ENCODE peak calls at places on chromosomes 6 and 20, in four cellular contexts. One of them, this sample, is unnamed.

GRCh38 chr20:44181611-44182010 is 5.4 kb downstream of the JPH2 start:
- DNase-seq in HCT116: no peak
- DNase-seq in hepatocyte: no peak
- DNase-seq in GM23338: no peak
- DNase-seq in this sample: no peak

GRCh38 chr6:149014631-149015171 is 267.9 kb downstream of the UST start:
- DNase-seq in hepatocyte: no peak
- DNase-seq in HCT116: no peak
- DNase-seq in GM23338: peak; percentile 95
- DNase-seq in this sample: no peak

GRCh38 chr6:119542037-119542436 is 192.5 kb upstream of the MAN1A1 start:
- DNase-seq in HCT116: no peak
- DNase-seq in hepatocyte: no peak
- DNase-seq in GM23338: no peak
- DNase-seq in this sample: no peak

GRCh38 chr6:41670703-41671360 is 32.6 kb downstream of the MDFI start:
- DNase-seq in hepatocyte: no peak
- DNase-seq in HCT116: no peak
- DNase-seq in GM23338: no peak
- DNase-seq in this sample: no peak

GRCh38 chr20:33812673-33813462 is 1.7 kb downstream of the CHMP4B start:
- DNase-seq in HCT116: no peak
- DNase-seq in GM23338: peak; percentile 60
- DNase-seq in hepatocyte: peak; percentile 83
- DNase-seq in this sample: peak; percentile 63

GRCh38 chr6:20313086-20313485 is 88.6 kb upstream of the E2F3 start:
- DNase-seq in hepatocyte: no peak
- DNase-seq in HCT116: no peak
- DNase-seq in GM23338: no peak
- DNase-seq in this sample: no peak

GRCh38 chr20:46402236-46402886 is 4.1 kb downstream of the ELMO2 start:
- DNase-seq in GM23338: no peak
- DNase-seq in hepatocyte: no peak
- DNase-seq in HCT116: no peak
- DNase-seq in this sample: no peak

GRCh38 chr6:161199845-161200244 is 74.0 kb downstream of the AGPAT4 start:
- DNase-seq in hepatocyte: no peak
- DNase-seq in GM23338: no peak
- DNase-seq in HCT116: no peak
- DNase-seq in this sample: no peak

GRCh38 chr20:12928755-12929401 is 79.9 kb upstream of the SPTLC3 start:
- DNase-seq in GM23338: no peak
- DNase-seq in hepatocyte: no peak
- DNase-seq in HCT116: no peak
- DNase-seq in this sample: no peak

GRCh38 chr6:123830110-123830509 is 26.4 kb downstream of the NKAIN2 start:
- DNase-seq in hepatocyte: no peak
- DNase-seq in HCT116: no peak
- DNase-seq in GM23338: peak; percentile 39
- DNase-seq in this sample: no peak

GRCh38 chr6:157119502-157120027 is 203.8 kb downstream of the TMEM242 start:
- DNase-seq in hepatocyte: peak; percentile 35
- DNase-seq in GM23338: no peak
- DNase-seq in HCT116: no peak
- DNase-seq in this sample: no peak

GRCh38 chr6:37109714-37110454 is 60.1 kb upstream of the PIM1 start:
- DNase-seq in hepatocyte: peak; percentile 64
- DNase-seq in HCT116: no peak
- DNase-seq in GM23338: no peak
- DNase-seq in this sample: no peak

GRCh38 chr6:37261198-37261597 is 3.3 kb upstream of the TMEM217 start:
- DNase-seq in GM23338: no peak
- DNase-seq in HCT116: no peak
- DNase-seq in hepatocyte: no peak
- DNase-seq in this sample: no peak

GRCh38 chr20:57053067-57053466 is 213.4 kb downstream of the BMP7 start:
- DNase-seq in hepatocyte: no peak
- DNase-seq in HCT116: no peak
- DNase-seq in GM23338: no peak
- DNase-seq in this sample: no peak

GRCh38 chr20:37318046-37318445 is 27.9 kb upstream of the SRC start:
- DNase-seq in GM23338: no peak
- DNase-seq in hepatocyte: no peak
- DNase-seq in HCT116: no peak
- DNase-seq in this sample: no peak

GRCh38 chr6:72724545-72724944 is 102.7 kb downstream of the KCNQ5 start:
- DNase-seq in hepatocyte: no peak
- DNase-seq in GM23338: no peak
- DNase-seq in HCT116: no peak
- DNase-seq in this sample: no peak

GRCh38 chr20:44199877-44200276 is 10.7 kb downstream of the OSER1 start:
- DNase-seq in GM23338: no peak
- DNase-seq in HCT116: no peak
- DNase-seq in hepatocyte: no peak
- DNase-seq in this sample: no peak

GRCh38 chr20:38982291-38982690 is 20.1 kb downstream of the DHX35 start:
- DNase-seq in hepatocyte: no peak
- DNase-seq in HCT116: no peak
- DNase-seq in GM23338: no peak
- DNase-seq in this sample: no peak

GRCh38 chr20:51492167-51493092 is 50.1 kb downstream of the NFATC2 start:
- DNase-seq in GM23338: peak; percentile 28
- DNase-seq in HCT116: no peak
- DNase-seq in hepatocyte: peak; percentile 42
- DNase-seq in this sample: no peak

GRCh38 chr6:118333772-118334171 is 214.3 kb upstream of the PLN start:
- DNase-seq in HCT116: no peak
- DNase-seq in GM23338: no peak
- DNase-seq in hepatocyte: no peak
- DNase-seq in this sample: no peak

GRCh38 chr20:48535556-48535955 is 292.2 kb downstream of the PREX1 start:
- DNase-seq in hepatocyte: no peak
- DNase-seq in GM23338: no peak
- DNase-seq in HCT116: no peak
- DNase-seq in this sample: no peak

GRCh38 chr6:150710236-150710635 is 110.6 kb downstream of the PLEKHG1 start:
- DNase-seq in hepatocyte: no peak
- DNase-seq in HCT116: no peak
- DNase-seq in GM23338: no peak
- DNase-seq in this sample: no peak

GRCh38 chr6:137791281-137792159 is 75.5 kb upstream of the TNFAIP3 start:
- DNase-seq in GM23338: no peak
- DNase-seq in hepatocyte: no peak
- DNase-seq in HCT116: no peak
- DNase-seq in this sample: no peak

GRCh38 chr6:132414761-132415160 is 13.5 kb upstream of the MOXD1 start:
- DNase-seq in GM23338: no peak
- DNase-seq in HCT116: no peak
- DNase-seq in hepatocyte: no peak
- DNase-seq in this sample: no peak

GRCh38 chr6:140921366-140922226 is 1211.1 kb upstream of the GJE1 start:
- DNase-seq in GM23338: peak; percentile 63
- DNase-seq in HCT116: peak; percentile 65
- DNase-seq in hepatocyte: peak; percentile 79
- DNase-seq in this sample: peak; percentile 52

GRCh38 chr6:41939848-41940758 is 1.5 kb downstream of the CCND3 start:
- DNase-seq in hepatocyte: peak; percentile 78
- DNase-seq in HCT116: no peak
- DNase-seq in GM23338: peak; percentile 24
- DNase-seq in this sample: no peak

DNA sequence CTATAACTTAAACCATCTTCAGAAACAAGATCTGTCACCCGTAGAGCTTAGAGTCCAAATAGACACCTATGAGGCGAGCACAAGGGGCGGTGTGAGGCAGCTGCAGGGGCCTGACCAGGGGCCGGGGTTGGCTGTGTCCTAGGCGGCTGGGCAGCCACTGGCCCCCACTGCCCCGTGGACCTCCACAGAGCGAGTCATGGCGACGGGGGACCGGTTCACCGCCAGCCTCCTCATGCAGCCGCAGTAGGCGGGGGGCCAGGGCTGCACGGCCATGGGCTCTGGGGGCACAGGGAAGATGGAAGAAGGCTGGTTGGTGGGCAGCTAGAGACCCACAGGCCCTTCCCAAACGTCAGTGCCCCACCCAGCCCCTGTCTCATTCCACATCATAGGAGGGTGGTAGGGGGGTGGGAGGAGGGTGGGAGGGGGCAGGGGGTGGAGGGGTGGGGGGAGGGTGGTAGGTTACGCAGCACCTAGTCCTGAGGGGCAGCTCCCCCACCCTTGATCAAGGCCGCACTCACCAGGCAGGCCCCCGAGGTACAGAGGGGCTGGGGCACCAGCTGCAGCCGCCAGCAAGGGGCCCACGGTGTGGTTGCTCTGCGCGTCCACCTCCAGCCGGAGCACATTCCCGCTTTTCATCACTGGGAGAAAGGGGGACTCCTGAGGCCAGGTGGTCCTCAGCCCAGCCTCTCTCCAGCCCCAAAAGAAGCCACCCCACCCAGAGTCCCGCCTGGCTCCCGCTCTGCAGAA is 6.6 kb downstream of the ADRM1 start:
- DNase-seq in hepatocyte: no peak
- DNase-seq in GM23338: no peak
- DNase-seq in HCT116: no peak
- DNase-seq in this sample: no peak
- TF ChIP-seq EZH2phosphoT487 in hepatocyte: no peak
- TF ChIP-seq EZH2phosphoT487 in GM23338: no peak
- TF ChIP-seq EZH2phosphoT487 in HCT116: no peak
- TF ChIP-seq EZH2phosphoT487 in this sample: no peak

DNA sequence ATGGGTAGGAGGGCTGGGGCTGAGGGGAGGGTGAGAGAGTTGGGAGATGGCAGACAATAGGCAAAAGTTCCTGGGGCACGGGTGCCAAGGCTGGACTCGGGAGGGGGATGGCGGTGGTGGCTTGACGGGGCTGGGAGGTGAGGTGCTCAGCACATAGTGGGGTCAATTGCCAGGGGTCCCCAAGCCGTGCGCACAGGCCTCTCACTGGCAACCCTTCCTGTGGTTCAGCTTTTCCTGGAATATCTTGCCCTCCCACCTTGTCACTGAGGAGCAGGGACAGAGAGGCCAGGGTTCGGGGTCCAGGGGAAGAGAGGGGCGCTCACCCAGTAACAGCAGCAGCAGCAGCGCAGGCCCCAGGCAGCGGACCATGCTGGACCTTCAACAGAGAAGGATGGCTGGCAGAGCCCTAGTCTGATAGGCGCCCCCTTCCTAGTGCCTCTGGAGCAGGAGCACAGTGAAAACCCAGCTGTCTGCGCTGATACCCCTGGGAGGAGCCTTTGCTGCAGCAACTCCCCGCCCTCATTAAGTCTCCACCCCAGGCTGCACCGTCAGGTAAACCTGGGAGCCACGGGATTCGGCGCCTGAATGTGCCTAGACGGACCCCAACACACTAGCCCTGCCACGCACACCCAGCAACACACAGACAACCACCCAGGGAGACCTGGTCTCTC is at the start of gene GFRA4:
- DNase-seq in hepatocyte: no peak
- DNase-seq in HCT116: no peak
- DNase-seq in GM23338: peak; percentile 77
- DNase-seq in this sample: no peak
- TF ChIP-seq EZH2phosphoT487 in hepatocyte: no peak
- TF ChIP-seq EZH2phosphoT487 in HCT116: no peak
- TF ChIP-seq EZH2phosphoT487 in GM23338: no peak
- TF ChIP-seq EZH2phosphoT487 in this sample: no peak

DNA sequence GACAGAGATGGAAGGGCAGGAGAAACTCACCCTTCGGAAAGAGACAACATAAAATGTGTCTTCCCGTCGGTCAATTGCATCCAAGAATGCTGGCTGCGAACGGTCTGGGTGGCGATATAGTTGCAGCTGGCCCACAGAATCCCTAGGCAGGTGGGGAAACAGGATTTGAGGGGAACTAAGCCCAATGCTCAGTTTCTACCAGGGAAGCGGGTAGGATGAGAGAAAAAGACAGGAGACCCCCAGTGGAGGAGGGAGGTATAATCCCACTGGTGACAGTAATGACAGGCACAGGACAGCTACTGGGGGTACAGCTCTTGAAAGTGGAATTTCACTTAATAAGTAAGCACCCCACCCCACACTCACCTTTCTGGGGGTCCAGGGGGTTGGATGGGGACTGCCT is 7.5 kb upstream of the TNXB start:
- DNase-seq in GM23338: peak; percentile 63
- DNase-seq in HCT116: no peak
- DNase-seq in hepatocyte: no peak
- DNase-seq in this sample: no peak
- TF ChIP-seq EZH2phosphoT487 in GM23338: no peak
- TF ChIP-seq EZH2phosphoT487 in HCT116: no peak
- TF ChIP-seq EZH2phosphoT487 in hepatocyte: no peak
- TF ChIP-seq EZH2phosphoT487 in this sample: no peak

GRCh38 chr20:54179946-54180345 is 6.2 kb upstream of the CYP24A1 start:
- DNase-seq in HCT116: no peak
- DNase-seq in hepatocyte: no peak
- DNase-seq in GM23338: no peak
- DNase-seq in this sample: peak; percentile 90
- TF ChIP-seq EZH2phosphoT487 in HCT116: no peak
- TF ChIP-seq EZH2phosphoT487 in hepatocyte: no peak
- TF ChIP-seq EZH2phosphoT487 in GM23338: no peak
- TF ChIP-seq EZH2phosphoT487 in this sample: no peak

DNA sequence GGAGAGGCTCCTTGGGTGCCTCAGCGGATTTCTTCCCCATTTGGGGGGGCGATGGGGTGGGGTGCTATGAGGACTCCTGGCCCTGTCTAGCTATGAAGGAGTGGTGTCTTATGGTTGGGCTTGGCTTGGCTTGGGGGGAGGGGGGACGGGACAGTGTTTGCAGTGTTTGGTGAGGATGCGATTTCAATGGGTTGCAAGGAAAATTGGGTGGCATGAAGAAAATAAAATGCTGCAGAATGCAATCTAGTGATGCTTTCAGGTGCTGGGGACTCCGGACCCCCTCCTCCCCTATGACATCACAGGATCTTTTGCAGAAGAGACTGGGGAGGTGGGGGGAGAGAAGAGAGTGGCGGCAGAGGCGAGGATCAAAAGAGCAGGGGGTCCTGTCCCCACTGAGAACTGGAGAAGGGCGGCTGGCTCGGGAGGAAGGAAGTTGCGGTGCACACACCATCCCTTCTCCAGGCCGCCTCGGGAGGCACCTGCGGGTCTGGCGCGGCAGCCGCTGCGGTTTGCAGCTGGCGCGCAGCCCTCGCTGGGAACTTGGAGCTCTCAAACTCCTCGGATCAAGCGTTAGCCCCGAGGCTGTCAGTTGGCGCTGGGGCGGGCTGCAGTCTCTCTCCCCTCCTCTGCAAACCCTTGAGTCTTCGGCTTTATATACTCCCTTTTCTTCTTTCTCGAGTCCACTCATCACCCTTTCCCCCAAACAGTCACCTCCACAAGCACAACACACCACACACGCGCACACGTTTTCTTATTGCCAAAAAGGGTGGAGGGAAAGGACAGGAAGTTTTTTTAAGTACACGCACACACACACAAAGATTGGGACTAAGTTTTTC is 180.8 kb downstream of the TBXT start:
- DNase-seq in GM23338: peak; percentile 68
- DNase-seq in hepatocyte: no peak
- DNase-seq in HCT116: no peak
- DNase-seq in this sample: no peak
- TF ChIP-seq EZH2phosphoT487 in GM23338: no peak
- TF ChIP-seq EZH2phosphoT487 in hepatocyte: no peak
- TF ChIP-seq EZH2phosphoT487 in HCT116: no peak
- TF ChIP-seq EZH2phosphoT487 in this sample: no peak

GRCh38 chr6:12555267-12555666 is 161.3 kb upstream of the PHACTR1 start:
- DNase-seq in hepatocyte: no peak
- DNase-seq in HCT116: no peak
- DNase-seq in GM23338: no peak
- DNase-seq in this sample: no peak
- TF ChIP-seq EZH2phosphoT487 in hepatocyte: no peak
- TF ChIP-seq EZH2phosphoT487 in HCT116: no peak
- TF ChIP-seq EZH2phosphoT487 in GM23338: no peak
- TF ChIP-seq EZH2phosphoT487 in this sample: no peak

This sample was measured in MM.1S.